ENCODE peak calls at places on chromosomes 1 and 21, in four cellular contexts. T, K, M and W are unnamed samples.

GRCh38 chr1:185488673-185489311 is 171.7 kb upstream of the IVNS1ABP start:
- DNase-seq in T (no peak), K (no peak), M (peak), W (no peak)

GRCh38 chr1:96721382-96722160 is at the start of gene PTBP2:
- DNase-seq in T (peak), K (peak), M (peak), W (peak)

GRCh38 chr1:33745942-33746341 is 117.9 kb upstream of the HMGB4 start:
- DNase-seq in T (no peak), K (no peak), M (no peak), W (no peak)

GRCh38 chr1:25727819-25728286 is 72.1 kb upstream of the SELENON start:
- DNase-seq in T (no peak), K (peak), M (peak), W (no peak)

GRCh38 chr1:187445066-187445465 is 616.3 kb downstream of the PLA2G4A start:
- DNase-seq in T (no peak), K (no peak), M (no peak), W (no peak)

GRCh38 chr1:235486321-235486720 is 17.9 kb downstream of the B3GALNT2 start:
- DNase-seq in T (no peak), K (no peak), M (no peak), W (no peak)

GRCh38 chr21:30408782-30409494 is 13.1 kb downstream of the KRTAP13-1 start:
- DNase-seq in T (peak), K (peak), M (peak), W (peak)

GRCh38 chr1:32877211-32878110 is 6.7 kb upstream of the FNDC5 start:
- DNase-seq in T (no peak), K (no peak), M (peak), W (no peak)

GRCh38 chr1:114504023-114504422 is 7.0 kb downstream of the TRIM33 start:
- DNase-seq in T (no peak), K (no peak), M (no peak), W (no peak)

GRCh38 chr1:224266105-224266935 is 63.7 kb downstream of the NVL start:
- DNase-seq in T (no peak), K (no peak), M (no peak), W (no peak)

GRCh38 chr1:61323681-61324328 is 241.4 kb downstream of the NFIA start:
- DNase-seq in T (peak), K (no peak), M (no peak), W (no peak)

GRCh38 chr1:16720403-16721223 is 19.7 kb upstream of the RNU1-4 start:
- DNase-seq in T (no peak), K (peak), M (no peak), W (no peak)

GRCh38 chr1:202113690-202114300 is 8.9 kb upstream of the GPR37L1 start:
- DNase-seq in T (peak), K (no peak), M (no peak), W (no peak)

GRCh38 chr1:228143480-228144212 is 3.6 kb downstream of the GUK1 start:
- DNase-seq in T (no peak), K (no peak), M (no peak), W (no peak)

GRCh38 chr1:88579598-88579997 is 104.5 kb upstream of the PKN2 start:
- DNase-seq in T (no peak), K (no peak), M (no peak), W (no peak)

GRCh38 chr1:56547977-56548376 is 31.4 kb downstream of the PLPP3 start:
- DNase-seq in T (no peak), K (no peak), M (peak), W (no peak)

GRCh38 chr1:41664861-41665640 is 180.6 kb upstream of the EDN2 start:
- DNase-seq in T (no peak), K (no peak), M (no peak), W (no peak)

GRCh38 chr1:207049974-207050391 is 1.0 kb downstream of the YOD1 start:
- DNase-seq in T (no peak), K (peak), M (no peak), W (peak)

GRCh38 chr1:66553846-66554245 is 19.9 kb downstream of the SGIP1 start:
- DNase-seq in T (no peak), K (no peak), M (no peak), W (no peak)

GRCh38 chr1:213864007-213864406 is 123.8 kb upstream of the PROX1 start:
- DNase-seq in T (no peak), K (no peak), M (no peak), W (no peak)

GRCh38 chr1:109427171-109427467 is 871 bp upstream of the PSMA5 start:
- DNase-seq in T (no peak), K (no peak), M (no peak), W (no peak)

GRCh38 chr1:222392571-222392970 is 155.3 kb downstream of the HHIPL2 start:
- DNase-seq in T (no peak), K (no peak), M (no peak), W (no peak)

GRCh38 chr1:95067069-95067468 is 5.7 kb downstream of the ALG14 start:
- DNase-seq in T (no peak), K (no peak), M (no peak), W (peak)